ENCODE peak calls at places on chromosomes 11 and 22, in seven cellular contexts. Z is A549, G is OCI-LY7, B is MM.1S, A is prostate gland, J is transverse colon, X is left ventricle myocardium inferior. W is an unnamed sample. For H3K4me1, the result is how much of the 10 kb centered on the place peaks cover.

GRCh38 chr22:25853078-25853477 is 111.1 kb downstream of the MYO18B start:
- DNase-seq in G (no peak), X (no peak), A (no peak), J (no peak), B (no peak), Z (no peak), W (no peak)

GRCh38 chr11:64844330-64845124 is at the start of gene CDC42BPG:
- DNase-seq in Z (peak), J (peak), X (peak), B (peak), A (peak), G (peak), W (no peak)

GRCh38 chr22:22043296-22044078 is 60.9 kb upstream of the TOP3B start:
- DNase-seq in J (no peak), B (no peak), G (peak), Z (no peak), X (no peak), A (no peak), W (no peak)

GRCh38 chr11:19768815-19769214 is 56.2 kb downstream of the NAV2 start:
- DNase-seq in Z (no peak), A (no peak), B (no peak), G (no peak), X (no peak), J (no peak), W (no peak)

GRCh38 chr11:554824-555499 is 5.6 kb downstream of the LMNTD2 start:
- DNase-seq in G (peak), Z (peak), A (peak), B (peak), X (peak), J (peak), W (peak)

GRCh38 chr11:102361100-102362021 is 14.3 kb downstream of the BIRC2 start:
- DNase-seq in G (peak), B (no peak), Z (no peak), X (no peak), A (no peak), J (no peak), W (no peak)

GRCh38 chr11:27196040-27196897 is 155.7 kb downstream of the BBOX1 start:
- DNase-seq in J (no peak), X (no peak), B (no peak), G (no peak), A (no peak), Z (no peak), W (no peak)

GRCh38 chr11:88384678-88385015 is 47.1 kb upstream of the CTSC start:
- DNase-seq in X (no peak), J (no peak), B (no peak), G (no peak), Z (no peak), A (no peak), W (no peak)

GRCh38 chr22:49295851-49296560 is 531.7 kb downstream of the BRD1 start:
- DNase-seq in A (no peak), J (no peak), Z (no peak), X (no peak), G (no peak), B (no peak), W (no peak)

GRCh38 chr11:107453594-107454286 is 3.9 kb downstream of the CWF19L2 start:
- DNase-seq in J (no peak), B (no peak), A (no peak), X (no peak), G (no peak), Z (no peak), W (no peak)

GRCh38 chr11:65454696-65455456 is 32.3 kb downstream of the NEAT1 start:
- DNase-seq in J (peak), Z (peak), B (peak), G (peak), X (peak), A (peak), W (peak)

GRCh38 chr11:115439385-115439784 is 64.8 kb downstream of the CADM1 start:
- DNase-seq in G (peak), J (no peak), Z (no peak), A (no peak), B (no peak), X (no peak), W (no peak)

GRCh38 chr11:84261707-84262106 is 975.5 kb upstream of the CCDC90B start:
- DNase-seq in B (no peak), X (no peak), G (no peak), A (no peak), J (no peak), Z (no peak), W (peak)

GRCh38 chr11:1195690-1196515 is 27.0 kb upstream of the MUC5B start:
- DNase-seq in G (no peak), Z (no peak), B (no peak), X (peak), J (peak), A (no peak), W (no peak)

GRCh38 chr11:130913268-130913667 is 3.0 kb downstream of the SNX19 start:
- DNase-seq in J (no peak), A (no peak), Z (no peak), G (no peak), B (no peak), X (no peak), W (no peak)
- H3K4me3 ChIP-seq in J (no peak), A (no peak), Z (no peak), G (no peak), B (no peak), X (no peak), W (no peak)

GRCh38 chr11:10659339-10660216 is 34.0 kb downstream of the IRAG1 start:
- DNase-seq in Z (peak), G (no peak), B (no peak), X (no peak), J (peak), A (no peak), W (no peak)
- H3K4me1 ChIP-seq in Z (half or more), G (under half), B (half or more), X (half or more), J (under half), A (under half), W (under half)

GRCh38 chr22:36422287-36423014 is 34.7 kb upstream of the MYH9 start:
- DNase-seq in A (no peak), B (no peak), Z (no peak), J (no peak), X (no peak), G (no peak), W (no peak)
- H3K27ac ChIP-seq in A (no peak), B (no peak), Z (no peak), J (no peak), X (peak), G (no peak), W (no peak)

GRCh38 chr11:86938900-86939880 is 16.0 kb downstream of the FZD4 start:
- DNase-seq in Z (peak), X (no peak), A (peak), J (no peak), B (peak), G (peak), W (no peak)
- H3K4me3 ChIP-seq in Z (no peak), X (peak), A (no peak), J (no peak), B (no peak), G (no peak), W (no peak)